ENCODE peak calls at places on chromosomes 5 and 9, in eight cellular contexts. Z is AG10803, B is dorsolateral prefrontal cortex, R is lower leg skin, A is A673, D is choroid plexus epithelial cell, Y is endothelial cell, L is IMR-90. T is an unnamed sample.

GRCh38 chr5:36734422-36734821 is 128.0 kb downstream of the SLC1A3 start:
- DNase-seq in A (peak; percentile 36), L (peak; percentile 36), Z (peak; percentile 21), R (no peak), D (peak; percentile 71), B (no peak), Y (no peak), T (no peak)

GRCh38 chr9:14906000-14906399 is 4.2 kb downstream of the FREM1 start:
- DNase-seq in Y (no peak), L (no peak), A (no peak), D (no peak), R (no peak), Z (no peak), B (no peak), T (no peak)

GRCh38 chr9:137030006-137030405 is 1.9 kb downstream of the FUT7 start:
- DNase-seq in Z (no peak), B (no peak), R (no peak), L (no peak), D (no peak), Y (no peak), A (no peak), T (no peak)

GRCh38 chr5:11483630-11484029 is 420.6 kb downstream of the CTNND2 start:
- DNase-seq in L (no peak), Y (no peak), B (no peak), D (no peak), R (no peak), A (peak; percentile 51), Z (no peak), T (no peak)

GRCh38 chr5:76041863-76042262 is 41.3 kb upstream of the SV2C start:
- DNase-seq in L (no peak), Y (peak; percentile 52), Z (no peak), D (no peak), B (no peak), A (peak; percentile 26), R (no peak), T (peak; percentile 22)

GRCh38 chr9:117718085-117718484 is 13.9 kb downstream of the TLR4 start:
- DNase-seq in Z (peak; percentile 73), B (no peak), L (no peak), Y (no peak), D (peak; percentile 76), A (no peak), R (peak; percentile 43), T (peak; percentile 7)

GRCh38 chr5:130975847-130976246 is 189.2 kb downstream of the HINT1 start:
- DNase-seq in Y (no peak), L (no peak), Z (no peak), B (no peak), D (no peak), R (no peak), A (no peak), T (no peak)

GRCh38 chr9:93304574-93305496 is 120.9 kb downstream of the WNK2 start:
- DNase-seq in L (peak; percentile 41), R (peak; percentile 40), D (peak; percentile 75), B (peak; percentile 56), Z (peak; percentile 42), Y (peak; percentile 77), A (peak; percentile 45), T (peak; percentile 39)

GRCh38 chr5:154364845-154365244 is 81.0 kb upstream of the SAP30L start:
- DNase-seq in L (no peak), B (no peak), Y (no peak), R (no peak), A (no peak), Z (no peak), D (no peak), T (no peak)

GRCh38 chr5:119578937-119579336 is 50.4 kb upstream of the FAM170A start:
- DNase-seq in R (no peak), Z (peak; percentile 6), A (peak; percentile 74), B (no peak), D (peak; percentile 21), Y (peak; percentile 38), L (peak; percentile 2), T (peak; percentile 24)

GRCh38 chr9:32508728-32509127 is 17.3 kb downstream of the RIGI start:
- DNase-seq in A (no peak), L (no peak), D (no peak), R (no peak), Y (no peak), B (no peak), Z (no peak), T (no peak)

GRCh38 chr5:34524123-34524522 is 132.0 kb upstream of the RAI14 start:
- DNase-seq in Y (no peak), R (no peak), Z (peak; percentile 81), A (no peak), D (peak; percentile 79), B (no peak), L (peak; percentile 83), T (no peak)

GRCh38 chr5:68565427-68565826 is 349.9 kb downstream of the PIK3R1 start:
- DNase-seq in R (no peak), D (no peak), B (no peak), L (no peak), A (peak; percentile 83), Y (no peak), Z (no peak), T (no peak)

GRCh38 chr5:74127377-74128338 is 501.7 kb downstream of the ARHGEF28 start:
- DNase-seq in Y (peak; percentile 69), D (peak; percentile 56), A (no peak), L (peak; percentile 33), R (no peak), Z (peak; percentile 14), B (no peak), T (no peak)
- TF ChIP-seq CTCF in Y (no peak), D (peak; percentile 57), A (no peak), L (peak; percentile 24), R (no peak), Z (peak; percentile 46), B (no peak), T (no peak)

GRCh38 chr9:129779560-129780190 is 23.3 kb upstream of the TOR1B start:
- DNase-seq in R (no peak), L (no peak), D (no peak), B (no peak), Z (no peak), A (no peak), Y (no peak), T (no peak)
- TF ChIP-seq CTCF in R (no peak), L (no peak), D (no peak), B (no peak), Z (no peak), A (no peak), Y (no peak), T (no peak)

GRCh38 chr9:130476151-130476730 is 31.5 kb downstream of the ASS1 start:
- DNase-seq in R (no peak), Y (no peak), A (no peak), B (no peak), Z (no peak), L (no peak), D (no peak), T (no peak)

GRCh38 chr9:130478152-130478551 is 33.4 kb downstream of the ASS1 start:
- DNase-seq in L (no peak), D (no peak), B (no peak), A (no peak), Y (no peak), Z (no peak), R (no peak), T (no peak)

GRCh38 chr9:130479587-130479986 is 34.8 kb downstream of the ASS1 start:
- DNase-seq in A (no peak), B (no peak), Y (no peak), L (no peak), D (no peak), R (no peak), Z (no peak), T (no peak)

GRCh38 chr9:130478731-130479575 is 34.2 kb downstream of the ASS1 start:
- DNase-seq in B (no peak), Z (no peak), Y (no peak), A (peak; percentile 24), R (no peak), L (no peak), D (no peak), T (no peak)

GRCh38 chr9:130477564-130477963 is 32.8 kb downstream of the ASS1 start:
- DNase-seq in D (no peak), A (no peak), L (no peak), R (no peak), Z (no peak), Y (no peak), B (no peak), T (no peak)
- TF ChIP-seq CTCF in D (no peak), A (no peak), L (no peak), R (no peak), Z (no peak), Y (no peak), B (no peak), T (no peak)

GRCh38 chr9:10232352-10232930 is 380.4 kb downstream of the PTPRD start:
- DNase-seq in Y (no peak), D (peak; percentile 62), L (peak; percentile 1), B (no peak), A (peak; percentile 18), R (no peak), Z (no peak), T (no peak)
- TF ChIP-seq CTCF in Y (no peak), D (peak; percentile 67), L (peak; percentile 26), B (peak; percentile 47), A (peak; percentile 49), R (no peak), Z (no peak), T (no peak)

DNA sequence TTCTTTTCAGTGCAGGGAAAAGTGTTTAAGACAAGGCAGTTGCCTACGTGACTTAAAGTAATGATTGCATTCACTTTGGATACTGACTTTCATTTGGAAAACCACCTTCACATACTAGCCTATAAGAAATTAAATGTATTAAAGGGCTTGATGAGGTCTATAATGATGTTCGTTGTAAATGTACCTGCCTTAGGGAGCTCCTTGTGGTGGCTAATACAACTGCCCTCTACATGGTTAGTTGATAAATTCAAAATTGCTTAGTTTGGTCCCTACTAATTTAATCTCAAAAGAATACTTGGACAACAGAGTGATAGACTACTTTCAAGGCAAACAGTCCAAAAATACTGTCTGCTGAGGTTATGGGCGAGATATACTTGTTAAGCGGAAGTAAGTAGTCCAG is 3.8 kb downstream of the VLDLR start:
- DNase-seq in A (no peak), L (no peak), B (no peak), Y (no peak), R (no peak), Z (no peak), D (no peak), T (no peak)
- TF ChIP-seq CTCF in A (no peak), L (no peak), B (no peak), Y (no peak), R (no peak), Z (no peak), D (peak; percentile 30), T (no peak)

DNA sequence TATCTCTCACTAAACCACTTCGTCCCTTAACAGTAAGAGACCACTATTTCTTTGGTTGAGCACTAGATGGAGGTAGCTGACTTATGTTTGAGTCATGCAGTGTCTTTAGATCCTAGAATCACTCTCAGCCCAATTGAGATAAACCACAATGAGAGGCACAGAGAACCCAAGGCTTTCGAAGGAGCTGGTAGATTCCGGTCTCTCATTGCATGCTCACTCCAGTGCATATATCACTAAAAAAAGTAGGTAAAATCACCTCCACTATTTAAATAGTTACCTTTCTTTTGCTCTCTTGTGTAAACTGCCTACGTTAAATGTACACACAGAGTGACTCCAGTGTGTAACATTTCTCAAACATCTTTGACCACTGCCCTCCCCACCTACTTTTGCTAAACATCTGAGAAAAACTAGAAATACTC is 27.6 kb downstream of the ACTL7A start:
- DNase-seq in L (peak; percentile 67), D (peak; percentile 78), B (no peak), Z (peak; percentile 37), A (no peak), Y (no peak), R (no peak), T (no peak)
- TF ChIP-seq CTCF in L (peak; percentile 44), D (peak; percentile 53), B (no peak), Z (peak; percentile 42), A (peak; percentile 16), Y (no peak), R (no peak), T (no peak)

GRCh38 chr5:6435356-6435755 is 13.3 kb upstream of the UBE2QL1 start:
- DNase-seq in L (no peak), D (peak; percentile 39), B (no peak), A (no peak), R (no peak), Y (peak; percentile 76), Z (no peak), T (peak; percentile 32)
- TF ChIP-seq CTCF in L (peak; percentile 16), D (peak; percentile 63), B (peak; percentile 17), A (peak; percentile 53), R (no peak), Y (peak; percentile 32), Z (peak; percentile 41), T (no peak)

T was measured in activated CD8-positive, alpha-beta T cell treated with anti-CD3 and anti-CD28 coated beads for 36 hours.